ENCODE peak calls at places on chromosome 22, in five cellular contexts. One of them, this sample, is unnamed.
A peak's percentile ranks its signal among the peaks of the same experiment; 100 is the strongest.

GRCh38 chr22:44024288-44024908 is at the start of gene PARVB:
- DNase-seq in occipital lobe: no peak
- DNase-seq in AG08395: peak; percentile 37
- DNase-seq in NCI-H1417: peak; percentile 50
- DNase-seq in lower lobe of right lung: peak; percentile 51
- DNase-seq in this sample: no peak

GRCh38 chr22:44221710-44222475 is 41.2 kb downstream of the PARVG start:
- DNase-seq in occipital lobe: no peak
- DNase-seq in AG08395: no peak
- DNase-seq in NCI-H1417: no peak
- DNase-seq in lower lobe of right lung: no peak
- DNase-seq in this sample: no peak

GRCh38 chr22:49855491-49855911 is 1.9 kb downstream of the ZBED4 start:
- DNase-seq in occipital lobe: no peak
- DNase-seq in AG08395: no peak
- DNase-seq in NCI-H1417: peak; percentile 2
- DNase-seq in lower lobe of right lung: no peak
- DNase-seq in this sample: no peak

GRCh38 chr22:25125693-25126357 is 73.8 kb upstream of the CRYBB3 start:
- DNase-seq in occipital lobe: no peak
- DNase-seq in AG08395: no peak
- DNase-seq in NCI-H1417: peak; percentile 77
- DNase-seq in lower lobe of right lung: no peak
- DNase-seq in this sample: no peak

GRCh38 chr22:47082505-47082904 is 320.1 kb downstream of the TBC1D22A start:
- DNase-seq in occipital lobe: no peak
- DNase-seq in AG08395: no peak
- DNase-seq in NCI-H1417: no peak
- DNase-seq in lower lobe of right lung: no peak
- DNase-seq in this sample: no peak

GRCh38 chr22:32764330-32765116 is 37.0 kb upstream of the TIMP3 start:
- DNase-seq in occipital lobe: no peak
- DNase-seq in AG08395: peak; percentile 71
- DNase-seq in NCI-H1417: no peak
- DNase-seq in lower lobe of right lung: no peak
- DNase-seq in this sample: no peak

GRCh38 chr22:49767355-49768062 is 60.2 kb downstream of the BRD1 start:
- DNase-seq in occipital lobe: no peak
- DNase-seq in AG08395: peak; percentile 45
- DNase-seq in NCI-H1417: peak; percentile 20
- DNase-seq in lower lobe of right lung: peak; percentile 50
- DNase-seq in this sample: no peak

GRCh38 chr22:40128989-40129388 is 48.7 kb upstream of the TNRC6B start:
- DNase-seq in occipital lobe: no peak
- DNase-seq in AG08395: no peak
- DNase-seq in NCI-H1417: no peak
- DNase-seq in lower lobe of right lung: no peak
- DNase-seq in this sample: no peak

GRCh38 chr22:29727248-29727551 is 7.4 kb downstream of the CABP7 start:
- DNase-seq in occipital lobe: no peak
- DNase-seq in AG08395: peak; percentile 69
- DNase-seq in NCI-H1417: no peak
- DNase-seq in lower lobe of right lung: peak; percentile 56
- DNase-seq in this sample: no peak

GRCh38 chr22:40588726-40589125 is 47.8 kb downstream of the MRTFA start:
- DNase-seq in occipital lobe: no peak
- DNase-seq in AG08395: no peak
- DNase-seq in NCI-H1417: no peak
- DNase-seq in lower lobe of right lung: no peak
- DNase-seq in this sample: no peak

GRCh38 chr22:24188705-24189248 is 7.5 kb downstream of the SUSD2 start:
- DNase-seq in occipital lobe: no peak
- DNase-seq in AG08395: no peak
- DNase-seq in NCI-H1417: no peak
- DNase-seq in lower lobe of right lung: no peak
- DNase-seq in this sample: no peak

GRCh38 chr22:18947905-18948304 is 11.8 kb upstream of the PRODH start:
- DNase-seq in occipital lobe: no peak
- DNase-seq in AG08395: no peak
- DNase-seq in NCI-H1417: no peak
- DNase-seq in lower lobe of right lung: peak; percentile 43
- DNase-seq in this sample: no peak

GRCh38 chr22:44648821-44649566 is 53.0 kb upstream of the PRR5 start:
- DNase-seq in occipital lobe: no peak
- DNase-seq in AG08395: peak; percentile 95
- DNase-seq in NCI-H1417: no peak
- DNase-seq in lower lobe of right lung: peak; percentile 32
- DNase-seq in this sample: no peak

GRCh38 chr22:36760716-36761115 is 15.2 kb downstream of the IFT27 start:
- DNase-seq in occipital lobe: no peak
- DNase-seq in AG08395: no peak
- DNase-seq in NCI-H1417: peak; percentile 40
- DNase-seq in lower lobe of right lung: no peak
- DNase-seq in this sample: no peak